ENCODE peak calls at places on chromosomes 1 and 21, in ten cellular contexts. K is NCI-H2029 treated with DMSO at 0.1 percent for 48 hours; N is LoVo; P is RWPE2; I is lung; W is posterior cingulate gyrus; G is left cardiac atrium; R is CD4-positive, alpha-beta T cell; F is astrocyte of the spinal cord; U is NCI-H146. O is an unnamed sample.

GRCh38 chr1:158154501-158154900 is 26.2 kb upstream of the CD1D start:
- DNase-seq in K (no peak), N (no peak), P (no peak), I (no peak), W (no peak), G (no peak), R (no peak), F (no peak), U (no peak), O (no peak)

GRCh38 chr21:45537111-45537745 is 5.0 kb downstream of the SLC19A1 start:
- DNase-seq in K (no peak), N (no peak), P (peak; percentile 40), I (no peak), W (peak; percentile 83), G (peak; percentile 17), R (no peak), F (no peak), U (no peak), O (no peak)

GRCh38 chr21:35027558-35028450 is 21.3 kb downstream of the RUNX1 start:
- DNase-seq in K (no peak), N (no peak), P (no peak), I (no peak), W (no peak), G (no peak), R (no peak), F (no peak), U (no peak), O (no peak)

GRCh38 chr1:24022611-24023359 is 42.7 kb upstream of the SRSF10 start:
- DNase-seq in K (no peak), N (peak; percentile 88), P (peak; percentile 77), I (no peak), W (no peak), G (no peak), R (no peak), F (peak; percentile 91), U (no peak), O (peak; percentile 60)

GRCh38 chr1:32170991-32171390 is 8.5 kb upstream of the TXLNA start:
- DNase-seq in K (no peak), N (no peak), P (no peak), I (no peak), W (no peak), G (no peak), R (no peak), F (no peak), U (no peak), O (no peak)

GRCh38 chr1:220741349-220741748 is 6.8 kb upstream of the MTARC2 start:
- DNase-seq in K (no peak), N (no peak), P (no peak), I (no peak), W (no peak), G (no peak), R (no peak), F (no peak), U (no peak), O (no peak)

GRCh38 chr21:25938673-25939395 is 204.1 kb downstream of the GABPA start:
- DNase-seq in K (no peak), N (no peak), P (no peak), I (no peak), W (no peak), G (no peak), R (no peak), F (no peak), U (no peak), O (no peak)

GRCh38 chr21:35102488-35103407 is 53.6 kb upstream of the RUNX1 start:
- DNase-seq in K (no peak), N (no peak), P (no peak), I (peak; percentile 40), W (peak; percentile 76), G (peak; percentile 41), R (peak; percentile 30), F (peak; percentile 16), U (peak; percentile 7), O (no peak)

GRCh38 chr1:43913666-43914325 is 19.8 kb upstream of the ARTN start:
- DNase-seq in K (no peak), N (no peak), P (peak; percentile 40), I (no peak), W (no peak), G (no peak), R (no peak), F (no peak), U (no peak), O (no peak)

GRCh38 chr1:34842952-34843371 is 16.6 kb downstream of the SMIM12 start:
- DNase-seq in K (no peak), N (no peak), P (no peak), I (no peak), W (no peak), G (no peak), R (no peak), F (no peak), U (peak; percentile 7), O (no peak)

GRCh38 chr1:153629971-153630370 is 1.7 kb downstream of the S100A1 start:
- DNase-seq in K (no peak), N (no peak), P (no peak), I (no peak), W (no peak), G (peak; percentile 55), R (no peak), F (no peak), U (no peak), O (no peak)

GRCh38 chr1:66271216-66271903 is 262.6 kb upstream of the SGIP1 start:
- DNase-seq in K (peak; percentile 33), N (peak; percentile 82), P (peak; percentile 79), I (peak; percentile 73), W (no peak), G (peak; percentile 87), R (peak; percentile 23), F (peak; percentile 98), U (no peak), O (peak; percentile 98)

GRCh38 chr1:202018476-202019234 is 8.3 kb downstream of the ELF3 start:
- DNase-seq in K (peak; percentile 87), N (peak; percentile 88), P (peak; percentile 82), I (peak; percentile 82), W (peak; percentile 32), G (no peak), R (no peak), F (no peak), U (peak; percentile 85), O (no peak)

GRCh38 chr1:189657715-189658114 is 819.9 kb downstream of the BRINP3 start:
- DNase-seq in K (no peak), N (no peak), P (no peak), I (no peak), W (no peak), G (no peak), R (no peak), F (no peak), U (peak; percentile 39), O (no peak)

GRCh38 chr1:177137814-177138213 is 26.7 kb downstream of the ASTN1 start:
- DNase-seq in K (no peak), N (no peak), P (no peak), I (no peak), W (no peak), G (no peak), R (no peak), F (no peak), U (no peak), O (no peak)

GRCh38 chr1:212055333-212055732 is 19.8 kb downstream of the DTL start:
- DNase-seq in K (no peak), N (no peak), P (no peak), I (no peak), W (no peak), G (no peak), R (no peak), F (no peak), U (no peak), O (no peak)

GRCh38 chr1:154998818-154999650 is 3.6 kb upstream of the ZBTB7B start:
- DNase-seq in K (peak; percentile 41), N (peak; percentile 39), P (peak; percentile 55), I (no peak), W (peak; percentile 92), G (peak; percentile 77), R (peak; percentile 65), F (peak; percentile 70), U (peak; percentile 72), O (peak; percentile 62)

GRCh38 chr1:202702088-202702487 is 8.2 kb downstream of the SYT2 start:
- DNase-seq in K (no peak), N (no peak), P (no peak), I (no peak), W (no peak), G (no peak), R (no peak), F (no peak), U (no peak), O (no peak)

GRCh38 chr1:87916965-87917364 is 588.3 kb downstream of the LMO4 start:
- DNase-seq in K (no peak), N (no peak), P (no peak), I (no peak), W (no peak), G (no peak), R (no peak), F (no peak), U (no peak), O (peak; percentile 54)

GRCh38 chr1:15155760-15156743 is 2.5 kb downstream of the TMEM51 start:
- DNase-seq in K (no peak), N (no peak), P (no peak), I (no peak), W (no peak), G (no peak), R (no peak), F (no peak), U (no peak), O (no peak)

GRCh38 chr1:63000508-63000907 is 216.6 kb downstream of the ATG4C start:
- DNase-seq in K (no peak), N (no peak), P (no peak), I (no peak), W (no peak), G (no peak), R (no peak), F (no peak), U (peak; percentile 8), O (no peak)

GRCh38 chr1:237355022-237355421 is 313.0 kb downstream of the RYR2 start:
- DNase-seq in K (no peak), N (no peak), P (no peak), I (no peak), W (no peak), G (no peak), R (no peak), F (no peak), U (no peak), O (no peak)

GRCh38 chr1:171257207-171258052 is 9.1 kb downstream of the FMO1 start:
- DNase-seq in K (no peak), N (peak; percentile 41), P (peak; percentile 76), I (no peak), W (no peak), G (peak; percentile 28), R (no peak), F (no peak), U (peak; percentile 10), O (peak; percentile 74)

GRCh38 chr1:214354440-214355148 is 73.6 kb downstream of the SMYD2 start:
- DNase-seq in K (no peak), N (no peak), P (no peak), I (no peak), W (no peak), G (no peak), R (no peak), F (no peak), U (no peak), O (no peak)

GRCh38 chr1:109498161-109498801 is 4.4 kb downstream of the CYB561D1 start:
- DNase-seq in K (no peak), N (no peak), P (no peak), I (no peak), W (peak; percentile 88), G (no peak), R (no peak), F (peak; percentile 19), U (peak; percentile 83), O (no peak)

GRCh38 chr1:38528600-38528999 is 331.0 kb downstream of the RRAGC start:
- DNase-seq in K (no peak), N (no peak), P (no peak), I (peak; percentile 34), W (no peak), G (no peak), R (no peak), F (no peak), U (no peak), O (no peak)

GRCh38 chr1:156244126-156244525 is 2.1 kb downstream of the BGLAP start:
- DNase-seq in K (no peak), N (no peak), P (no peak), I (no peak), W (peak; percentile 44), G (no peak), R (no peak), F (no peak), U (no peak), O (no peak)

GRCh38 chr1:45583264-45583665 is 576 bp upstream of the NASP start:
- DNase-seq in K (peak; percentile 99), N (peak; percentile 97), P (peak; percentile 93), I (peak; percentile 97), W (peak; percentile 99), G (peak; percentile 96), R (peak; percentile 92), F (peak; percentile 97), U (peak; percentile 91), O (peak; percentile 96)

O was measured in fibroblast of gingiva.